ENCODE peak calls at places on chromosomes 16 and 17, in nine cellular contexts. T is A549, W is body of pancreas, L is prostate gland, N is tibial nerve, Y is ovary, Q is esophagus squamous epithelium, U is uterus, F is H1. Z is an unnamed sample.

GRCh38 chr17:31390748-31391495 is 553 bp upstream of the RAB11FIP4 start:
- DNase-seq in T (no peak), W (no peak), L (no peak), N (no peak), Y (no peak), Q (no peak), U (no peak), F (no peak), Z (no peak)

GRCh38 chr17:75571197-75571884 is 16.3 kb upstream of the MYO15B start:
- DNase-seq in T (no peak), W (peak), L (no peak), N (no peak), Y (no peak), Q (peak), U (no peak), F (no peak), Z (no peak)

GRCh38 chr16:77191259-77191969 is 424 bp downstream of the MON1B start:
- DNase-seq in T (no peak), W (peak), L (no peak), N (no peak), Y (peak), Q (no peak), U (peak), F (no peak), Z (no peak)

GRCh38 chr16:85526132-85526731 is 86.9 kb upstream of the GSE1 start:
- DNase-seq in T (no peak), W (no peak), L (no peak), N (no peak), Y (no peak), Q (no peak), U (no peak), F (no peak), Z (no peak)

GRCh38 chr16:55046146-55046460 is 115.4 kb downstream of the IRX5 start:
- DNase-seq in T (no peak), W (no peak), L (no peak), N (no peak), Y (no peak), Q (no peak), U (no peak), F (no peak), Z (no peak)

GRCh38 chr16:87963400-87963799 is 12.2 kb downstream of the BANP start:
- DNase-seq in T (no peak), W (no peak), L (no peak), N (no peak), Y (no peak), Q (no peak), U (no peak), F (no peak), Z (peak)

GRCh38 chr17:77802811-77803220 is 155.7 kb upstream of the TNRC6C start:
- DNase-seq in T (no peak), W (peak), L (no peak), N (no peak), Y (no peak), Q (no peak), U (peak), F (no peak), Z (no peak)

GRCh38 chr17:48413613-48414405 is 16.2 kb downstream of the SKAP1 start:
- DNase-seq in T (no peak), W (no peak), L (no peak), N (no peak), Y (no peak), Q (no peak), U (no peak), F (no peak), Z (no peak)

GRCh38 chr17:75030161-75030560 is 16.6 kb downstream of the ATP5PD start:
- DNase-seq in T (no peak), W (no peak), L (no peak), N (no peak), Y (no peak), Q (no peak), U (no peak), F (no peak), Z (no peak)

GRCh38 chr17:67221062-67221998 is 23.7 kb downstream of the HELZ start:
- DNase-seq in T (peak), W (peak), L (peak), N (no peak), Y (no peak), Q (no peak), U (no peak), F (no peak), Z (no peak)

GRCh38 chr16:54077412-54077821 is 209.2 kb downstream of the IRX3 start:
- DNase-seq in T (peak), W (no peak), L (no peak), N (no peak), Y (no peak), Q (no peak), U (no peak), F (no peak), Z (peak)

GRCh38 chr17:48016112-48016511 is 21.5 kb downstream of the COPZ2 start:
- DNase-seq in T (peak), W (no peak), L (no peak), N (no peak), Y (no peak), Q (no peak), U (no peak), F (no peak), Z (peak)

GRCh38 chr17:61157246-61157887 is 242.3 kb upstream of the TBX2 start:
- DNase-seq in T (peak), W (no peak), L (no peak), N (no peak), Y (no peak), Q (no peak), U (no peak), F (no peak), Z (peak)

GRCh38 chr17:76237859-76238313 is 2.4 kb downstream of the RNF157 start:
- DNase-seq in T (no peak), W (no peak), L (no peak), N (no peak), Y (no peak), Q (no peak), U (no peak), F (no peak), Z (no peak)

GRCh38 chr17:4742629-4743028 is 2.9 kb upstream of the CXCL16 start:
- DNase-seq in T (no peak), W (no peak), L (peak), N (no peak), Y (no peak), Q (no peak), U (no peak), F (no peak), Z (no peak)

GRCh38 chr17:42683407-42684031 is 1.2 kb downstream of the CNTNAP1 start:
- DNase-seq in T (no peak), W (peak), L (peak), N (no peak), Y (peak), Q (no peak), U (peak), F (no peak), Z (no peak)

GRCh38 chr17:82698065-82698973 is at the start of gene RAB40B:
- DNase-seq in T (peak), W (peak), L (peak), N (peak), Y (peak), Q (peak), U (peak), F (peak), Z (peak)
- TF ChIP-seq POLR2A in T (no peak), W (no peak), L (peak), N (peak), Y (no peak), Q (peak), U (peak), F (no peak), Z (peak)

DNA sequence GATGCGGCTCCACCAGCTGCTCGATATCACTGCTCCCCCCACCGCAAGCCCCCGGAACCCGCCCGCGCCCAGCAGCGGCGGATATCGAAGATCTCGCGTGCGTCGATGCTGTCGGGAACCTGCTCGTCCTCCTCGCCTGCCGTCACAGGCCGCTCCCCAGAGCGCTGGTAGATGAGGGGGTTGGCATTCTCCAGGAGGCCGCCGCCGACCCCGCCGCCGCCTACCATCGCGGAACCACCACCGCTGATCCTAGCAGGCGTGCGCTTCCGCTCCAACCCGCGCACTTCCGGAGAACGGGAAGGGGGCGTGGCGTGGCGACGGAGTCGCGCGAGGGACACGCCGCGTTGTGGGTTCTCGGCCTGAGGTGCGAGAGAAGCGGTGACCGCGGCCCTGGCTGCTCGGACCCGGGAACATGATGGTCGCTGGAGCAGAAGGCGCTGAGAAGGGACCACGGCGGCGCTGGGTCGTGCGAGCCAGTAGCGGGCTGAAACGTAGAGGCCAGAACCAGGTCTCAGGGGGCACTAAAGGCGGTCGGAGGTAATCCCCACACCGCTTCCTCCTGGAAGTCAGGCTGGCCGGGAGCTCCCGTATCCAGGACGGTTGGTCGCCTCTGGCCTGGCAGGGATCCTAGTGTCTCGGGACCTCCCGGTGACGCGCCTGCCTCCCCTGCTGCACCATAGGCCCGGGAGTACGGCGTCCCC is at the start of gene CIAO2B:
- DNase-seq in T (peak), W (peak), L (peak), N (peak), Y (peak), Q (no peak), U (peak), F (no peak), Z (peak)
- TF ChIP-seq POLR2A in T (peak), W (peak), L (peak), N (peak), Y (peak), Q (peak), U (peak), F (peak), Z (peak)

GRCh38 chr16:31033709-31034492 is 543 bp downstream of the STX4 start:
- DNase-seq in T (peak), W (peak), L (peak), N (peak), Y (peak), Q (peak), U (peak), F (no peak), Z (peak)
- TF ChIP-seq POLR2A in T (no peak), W (peak), L (peak), N (peak), Y (peak), Q (no peak), U (peak), F (no peak), Z (peak)

GRCh38 chr16:59296888-59297287 is 562.8 kb upstream of the GOT2 start:
- DNase-seq in T (no peak), W (no peak), L (no peak), N (no peak), Y (no peak), Q (no peak), U (no peak), F (no peak), Z (no peak)

GRCh38 chr16:59295474-59295873 is 561.4 kb upstream of the GOT2 start:
- DNase-seq in T (no peak), W (no peak), L (no peak), N (no peak), Y (no peak), Q (no peak), U (no peak), F (no peak), Z (no peak)

GRCh38 chr16:59290718-59291117 is 556.6 kb upstream of the GOT2 start:
- DNase-seq in T (no peak), W (no peak), L (no peak), N (no peak), Y (no peak), Q (no peak), U (no peak), F (no peak), Z (no peak)

DNA sequence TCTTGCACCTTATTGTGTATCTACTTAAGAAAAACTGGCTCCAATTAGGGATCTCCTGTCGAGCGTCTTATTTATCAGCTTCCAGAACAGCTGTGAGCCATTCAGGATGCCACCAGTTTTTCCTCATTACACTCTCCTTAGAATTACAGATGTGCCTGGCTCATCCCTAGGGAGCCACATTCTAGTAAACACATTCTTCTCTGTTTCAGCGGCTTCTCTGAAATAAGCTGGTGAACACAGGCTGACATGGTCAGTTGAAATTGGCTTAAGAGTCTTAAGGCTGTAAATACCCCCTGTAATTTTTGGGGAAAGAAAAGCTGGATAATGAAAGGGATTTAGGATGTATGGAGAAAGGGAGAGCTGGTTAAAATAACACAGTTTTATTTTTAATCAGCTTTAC is 561.9 kb upstream of the GOT2 start:
- DNase-seq in T (no peak), W (no peak), L (no peak), N (no peak), Y (no peak), Q (no peak), U (no peak), F (no peak), Z (no peak)
- TF ChIP-seq POLR2A in T (no peak), W (no peak), L (no peak), N (no peak), Y (no peak), Q (no peak), U (no peak), F (no peak), Z (no peak)